ENCODE peak calls at places on chromosomes 4 and X, in six cellular contexts. V is IMR-90, Z is heart left ventricle, I is A549, T is DND-41, U is RWPE2. G is an unnamed sample. For H3K4me1, the result is how much of the 10 kb centered on the place peaks cover.

GRCh38 chrX:67917412-67918010 is 373.7 kb downstream of the AR start:
- DNase-seq in V (no peak), Z (no peak), I (no peak), T (no peak), U (no peak), G (no peak)

GRCh38 chr4:143438710-143439109 is 74.8 kb upstream of the SMARCA5 start:
- DNase-seq in V (no peak), Z (no peak), I (no peak), T (no peak), U (no peak), G (no peak)

GRCh38 chr4:118683513-118683912 is 1.7 kb upstream of the METTL14 start:
- DNase-seq in V (no peak), Z (no peak), I (no peak), T (no peak), U (no peak), G (no peak)

GRCh38 chr4:1137063-1137771 is 23.9 kb upstream of the RNF212 start:
- DNase-seq in V (no peak), Z (no peak), I (no peak), T (no peak), U (no peak), G (no peak)

GRCh38 chrX:41382699-41383645 is 49.0 kb downstream of the DDX3X start:
- DNase-seq in V (peak), Z (no peak), I (no peak), T (peak), U (no peak), G (no peak)

GRCh38 chrX:136166221-136166855 is 19.0 kb downstream of the FHL1 start:
- DNase-seq in V (peak), Z (no peak), I (no peak), T (no peak), U (no peak), G (no peak)

GRCh38 chr4:48738856-48739255 is 41.2 kb downstream of the FRYL start:
- DNase-seq in V (no peak), Z (no peak), I (no peak), T (no peak), U (no peak), G (no peak)

GRCh38 chr4:95556460-95556859 is 7.7 kb upstream of the UNC5C start:
- DNase-seq in V (no peak), Z (no peak), I (no peak), T (no peak), U (no peak), G (no peak)

GRCh38 chr4:4651811-4652609 is 110.2 kb upstream of the STX18 start:
- DNase-seq in V (no peak), Z (no peak), I (no peak), T (no peak), U (no peak), G (no peak)

GRCh38 chr4:4995103-4995761 is 24.0 kb downstream of the CYTL1 start:
- DNase-seq in V (peak), Z (peak), I (peak), T (peak), U (no peak), G (no peak)

GRCh38 chrX:70422886-70423336 is at the start of gene GDPD2:
- DNase-seq in V (no peak), Z (no peak), I (no peak), T (no peak), U (no peak), G (no peak)

GRCh38 chr4:9771069-9771468 is 10.4 kb upstream of the DRD5 start:
- DNase-seq in V (no peak), Z (no peak), I (no peak), T (no peak), U (no peak), G (no peak)

GRCh38 chr4:169337510-169337909 is 66.8 kb upstream of the SH3RF1 start:
- DNase-seq in V (peak), Z (no peak), I (no peak), T (no peak), U (no peak), G (no peak)

GRCh38 chrX:1462596-1463251 is 10.0 kb upstream of the ASMTL start:
- DNase-seq in V (peak), Z (peak), I (no peak), T (peak), U (peak), G (peak)

GRCh38 chrX:16528620-16529019 is 121.3 kb upstream of the S100G start:
- DNase-seq in V (no peak), Z (no peak), I (no peak), T (peak), U (no peak), G (peak)

GRCh38 chr4:187108846-187109245 is 385.2 kb upstream of the FAT1 start:
- DNase-seq in V (no peak), Z (no peak), I (no peak), T (no peak), U (no peak), G (no peak)

GRCh38 chr4:39591290-39591689 is 47.4 kb downstream of the SMIM14 start:
- DNase-seq in V (peak), Z (no peak), I (peak), T (no peak), U (no peak), G (no peak)
- TF ChIP-seq CTCF in V (peak), Z (no peak), I (peak), T (peak), U (peak), G (no peak)

GRCh38 chr4:52836120-52836519 is 26.0 kb upstream of the RASL11B start:
- DNase-seq in V (no peak), Z (no peak), I (no peak), T (no peak), U (no peak), G (no peak)

GRCh38 chr4:52840531-52841350 is 21.4 kb upstream of the RASL11B start:
- DNase-seq in V (no peak), Z (no peak), I (no peak), T (no peak), U (no peak), G (no peak)

GRCh38 chr4:52838729-52839722 is 23.1 kb upstream of the RASL11B start:
- DNase-seq in V (no peak), Z (no peak), I (no peak), T (no peak), U (no peak), G (no peak)

GRCh38 chr4:52836653-52837052 is 25.5 kb upstream of the RASL11B start:
- DNase-seq in V (no peak), Z (no peak), I (no peak), T (no peak), U (no peak), G (no peak)

DNA sequence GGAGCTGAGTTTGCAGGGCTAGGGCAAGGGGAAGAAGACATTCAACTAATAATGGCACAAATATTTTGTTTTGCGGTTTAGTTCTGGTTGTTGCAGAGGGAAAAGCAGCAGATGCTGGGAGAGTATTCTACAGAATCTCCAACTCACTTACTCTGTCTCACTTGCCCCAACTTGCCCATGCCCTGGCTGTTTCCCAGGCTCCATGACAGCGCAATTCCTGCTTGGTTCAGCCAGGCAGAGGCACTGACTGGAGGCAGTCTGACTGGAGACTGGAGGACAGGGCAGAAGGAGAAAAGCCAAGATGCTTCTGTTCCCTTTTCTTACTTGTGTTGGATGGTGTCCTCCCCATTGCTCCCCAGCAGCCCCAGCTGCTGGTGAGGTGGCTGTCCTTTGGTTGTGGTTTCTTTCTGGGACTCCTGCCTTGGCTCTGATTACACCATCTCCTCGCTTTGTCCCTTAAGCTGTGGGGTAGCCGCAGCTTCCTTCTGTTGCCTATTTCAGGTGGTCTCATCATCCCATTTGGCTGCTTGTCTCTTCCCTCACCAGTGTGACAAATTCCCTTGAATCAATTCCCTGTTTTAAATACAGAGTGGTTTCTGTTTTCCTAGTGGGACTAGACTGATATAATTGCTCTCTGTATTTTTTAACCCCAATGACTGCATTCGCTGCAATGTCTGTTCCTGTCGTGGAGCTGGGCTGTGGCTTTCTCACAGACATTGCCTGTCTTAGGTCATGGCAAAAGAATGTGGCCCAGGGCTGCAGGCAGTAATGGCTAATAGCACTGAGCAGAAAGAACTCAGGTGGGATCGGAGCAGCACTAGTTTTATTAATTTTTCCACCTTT is 24.2 kb upstream of the RASL11B start:
- DNase-seq in V (peak), Z (no peak), I (no peak), T (no peak), U (peak), G (no peak)
- H3K27ac ChIP-seq in V (no peak), Z (no peak), I (no peak), T (no peak), U (peak), G (no peak)

GRCh38 chr4:158778712-158779111 is 9.9 kb downstream of the FNIP2 start:
- DNase-seq in V (no peak), Z (no peak), I (no peak), T (no peak), U (no peak), G (no peak)
- H3K4me1 ChIP-seq in V (under half), Z (half or more), I (half or more), T (under half), U (under half), G (under half)

GRCh38 chrX:81238166-81238565 is 36.3 kb downstream of the SH3BGRL start:
- DNase-seq in V (no peak), Z (no peak), I (no peak), T (no peak), U (no peak), G (no peak)
- TF ChIP-seq CTCF in V (no peak), Z (no peak), I (no peak), T (no peak), U (no peak), G (no peak)

DNA sequence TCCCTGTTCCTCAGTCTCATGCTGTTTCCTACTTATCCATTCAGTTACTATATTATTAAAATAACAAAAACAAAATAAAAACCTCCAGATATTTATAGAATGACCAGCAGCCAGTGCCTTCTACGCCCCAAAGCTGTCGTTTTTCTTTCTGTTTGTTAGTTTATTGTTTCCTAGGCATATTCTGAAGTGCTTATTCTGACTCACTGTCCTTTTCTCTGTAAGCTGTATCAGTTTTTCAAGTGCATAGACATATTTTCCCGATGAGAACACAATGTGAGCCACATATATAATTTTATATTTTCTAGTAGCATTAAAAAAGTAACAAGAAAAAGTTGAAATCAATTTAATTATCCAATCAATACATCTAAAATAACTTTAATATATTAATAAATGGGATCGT is 2158.6 kb upstream of the TENM3 start:
- DNase-seq in V (peak), Z (no peak), I (no peak), T (no peak), U (no peak), G (no peak)
- H3K27ac ChIP-seq in V (no peak), Z (no peak), I (no peak), T (no peak), U (no peak), G (no peak)

DNA sequence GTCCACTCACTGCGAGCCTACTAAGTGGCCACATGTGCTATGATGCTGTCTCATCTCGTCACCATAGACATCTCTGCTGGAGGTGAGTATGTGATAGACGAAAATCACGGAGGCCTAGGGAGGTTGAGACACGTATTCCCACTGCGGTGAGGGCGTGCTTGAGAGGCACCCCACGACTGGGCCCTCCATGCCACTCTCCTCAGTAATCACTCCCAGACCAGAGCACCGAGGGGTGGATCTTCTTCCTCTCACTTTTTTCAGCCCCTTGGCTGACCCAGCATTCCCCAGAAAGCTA is 29.0 kb downstream of the AFAP1 start:
- DNase-seq in V (no peak), Z (no peak), I (no peak), T (no peak), U (no peak), G (no peak)
- H3K4me1 ChIP-seq in V (under half), Z (under half), I (half or more), T (under half), U (under half), G (under half)

DNA sequence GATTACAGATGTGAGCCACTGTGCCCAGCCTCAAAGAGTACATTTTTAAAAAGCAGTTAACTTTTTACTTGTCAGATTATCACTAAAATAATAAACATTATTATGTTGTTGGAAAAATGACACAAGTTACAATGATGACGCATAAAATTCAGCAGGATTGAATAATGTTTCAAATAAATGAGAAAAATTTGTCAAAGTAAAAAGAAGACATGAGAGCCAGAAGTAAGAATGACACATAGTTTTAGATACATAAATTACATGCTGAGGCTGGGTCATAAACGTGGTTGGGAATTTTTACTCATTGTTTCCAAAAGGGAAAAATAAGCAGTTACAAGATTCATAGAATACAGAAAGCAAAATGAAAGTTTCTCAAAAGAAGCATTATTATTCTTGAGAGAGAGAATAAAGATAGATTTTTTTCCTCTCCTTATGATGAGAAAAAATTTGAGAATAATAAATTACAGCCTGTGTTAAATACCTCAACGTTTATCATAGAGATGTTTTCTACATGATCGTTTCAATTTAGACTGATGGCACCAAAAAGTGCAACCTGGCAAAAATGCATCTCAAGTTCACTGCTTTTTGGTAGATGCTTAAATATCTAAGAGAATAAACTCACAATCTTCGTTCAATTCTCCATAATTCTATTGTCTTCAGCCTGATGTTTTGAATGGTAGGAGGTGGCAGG is 40.4 kb downstream of the GUCY1B1 start:
- DNase-seq in V (peak), Z (no peak), I (no peak), T (no peak), U (no peak), G (no peak)
- TF ChIP-seq CTCF in V (no peak), Z (no peak), I (no peak), T (no peak), U (no peak), G (no peak)

DNA sequence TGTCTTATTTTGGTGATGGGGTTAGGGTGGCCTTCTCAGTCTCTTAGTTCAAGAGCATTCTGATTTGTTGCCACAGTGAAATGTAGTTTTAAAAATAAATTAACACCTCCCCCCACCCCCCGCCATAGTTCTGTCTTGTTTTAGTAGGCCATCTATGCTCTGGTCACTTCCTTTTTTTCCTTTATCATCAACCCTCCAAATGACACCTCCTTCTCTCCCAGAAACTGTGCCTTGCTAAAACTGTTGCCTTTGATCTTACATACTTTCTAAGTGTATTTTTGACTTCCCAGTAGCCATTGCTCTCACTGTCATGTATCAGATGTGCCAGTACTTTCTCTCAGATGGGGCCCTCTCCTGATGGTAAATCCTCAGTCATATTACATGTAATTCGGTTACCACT is 14.5 kb upstream of the NDUFC1 start:
- DNase-seq in V (no peak), Z (no peak), I (no peak), T (no peak), U (no peak), G (no peak)
- H3K27ac ChIP-seq in V (no peak), Z (no peak), I (no peak), T (no peak), U (no peak), G (no peak)

GRCh38 chr4:73705056-73705432 is 35.3 kb upstream of the CXCL8 start:
- DNase-seq in V (peak), Z (no peak), I (no peak), T (no peak), U (no peak), G (no peak)
- H3K4me1 ChIP-seq in V (under half), Z (half or more), I (half or more), T (under half), U (half or more), G (under half)

GRCh38 chrX:122363112-122363511 is 821.0 kb upstream of the GRIA3 start:
- DNase-seq in V (no peak), Z (no peak), I (no peak), T (no peak), U (no peak), G (no peak)
- TF ChIP-seq CTCF in V (no peak), Z (no peak), I (no peak), T (peak), U (no peak), G (no peak)

G was measured in CD8-positive, alpha-beta T cell.